ENCODE peak calls at places on chromosomes 13 and 19, in five cellular contexts. B is CMK; P is activated CD8-positive, alpha-beta memory T cell treated with anti-CD3 and anti-CD28 coated beads for 24 hours; V is CD4-positive, CD25-positive, alpha-beta regulatory T cell; Q is NCI-H2081. L is an unnamed sample.

GRCh38 chr19:14112809-14113385 is 4.7 kb downstream of the PRKACA start:
- DNase-seq in B (no peak), P (no peak), V (no peak), Q (no peak), L (no peak)

GRCh38 chr19:55703790-55704215 is 28.8 kb downstream of the EPN1 start:
- DNase-seq in B (no peak), P (peak; percentile 75), V (peak; percentile 13), Q (no peak), L (no peak)

GRCh38 chr19:5480427-5480836 is 25.2 kb downstream of the ZNRF4 start:
- DNase-seq in B (no peak), P (peak; percentile 69), V (peak; percentile 2), Q (peak; percentile 12), L (no peak)

GRCh38 chr19:58553799-58554493 is 959 bp downstream of the CHMP2A start:
- DNase-seq in B (no peak), P (no peak), V (no peak), Q (no peak), L (no peak)

GRCh38 chr19:45250216-45250831 is 747 bp upstream of the MARK4 start:
- DNase-seq in B (no peak), P (no peak), V (no peak), Q (no peak), L (no peak)

GRCh38 chr19:46355234-46355990 is 8.5 kb downstream of the PPP5C start:
- DNase-seq in B (no peak), P (no peak), V (no peak), Q (no peak), L (peak; percentile 82)

GRCh38 chr19:8490873-8491272 is 11.6 kb downstream of the PRAM1 start:
- DNase-seq in B (no peak), P (no peak), V (no peak), Q (no peak), L (no peak)

GRCh38 chr19:5128932-5129389 is 160.0 kb downstream of the KDM4B start:
- DNase-seq in B (no peak), P (no peak), V (no peak), Q (no peak), L (no peak)

GRCh38 chr13:97231118-97231831 is 9.1 kb downstream of the MBNL2 start:
- DNase-seq in B (no peak), P (no peak), V (no peak), Q (no peak), L (no peak)

GRCh38 chr13:55661505-55661904 is 1479.2 kb upstream of the PRR20A start:
- DNase-seq in B (no peak), P (no peak), V (no peak), Q (no peak), L (no peak)

GRCh38 chr13:95440441-95441088 is 112.0 kb upstream of the CLDN10 start:
- DNase-seq in B (no peak), P (no peak), V (no peak), Q (no peak), L (no peak)

GRCh38 chr13:44109986-44110640 is 230.4 kb downstream of the LACC1 start:
- DNase-seq in B (no peak), P (no peak), V (no peak), Q (no peak), L (no peak)

GRCh38 chr13:70893832-70894231 is 785.6 kb upstream of the KLHL1 start:
- DNase-seq in B (peak; percentile 15), P (no peak), V (no peak), Q (no peak), L (no peak)

GRCh38 chr13:19726611-19727010 is 56.1 kb downstream of the PSPC1 start:
- DNase-seq in B (no peak), P (no peak), V (no peak), Q (no peak), L (no peak)

GRCh38 chr13:76516013-76516412 is 370.2 kb downstream of the KCTD12 start:
- DNase-seq in B (no peak), P (no peak), V (no peak), Q (no peak), L (no peak)

GRCh38 chr13:65063753-65064152 is 2166.4 kb downstream of the PCDH9 start:
- DNase-seq in B (no peak), P (no peak), V (no peak), Q (no peak), L (no peak)

GRCh38 chr19:17826508-17827056 is 5.3 kb upstream of the INSL3 start:
- DNase-seq in B (no peak), P (no peak), V (no peak), Q (no peak), L (no peak)

GRCh38 chr19:56973713-56974553 is 133.4 kb upstream of the PEG3 start:
- DNase-seq in B (no peak), P (no peak), V (no peak), Q (no peak), L (no peak)

GRCh38 chr19:39935262-39935661 is 828 bp upstream of the FCGBP start:
- DNase-seq in B (no peak), P (peak; percentile 60), V (no peak), Q (no peak), L (no peak)

GRCh38 chr13:30465541-30466357 is at the start of gene HMGB1:
- DNase-seq in B (peak; percentile 76), P (peak; percentile 95), V (peak; percentile 97), Q (peak; percentile 98), L (peak; percentile 88)

GRCh38 chr19:2266183-2266993 is 10.2 kb upstream of the JSRP1 start:
- DNase-seq in B (no peak), P (no peak), V (no peak), Q (peak; percentile 31), L (no peak)

GRCh38 chr13:60425332-60425731 is 28.3 kb downstream of the TDRD3 start:
- DNase-seq in B (no peak), P (no peak), V (no peak), Q (no peak), L (no peak)

GRCh38 chr19:16139752-16140151 is 3.7 kb upstream of the HSH2D start:
- DNase-seq in B (peak; percentile 100), P (no peak), V (no peak), Q (no peak), L (no peak)

GRCh38 chr13:33194820-33195692 is 90.5 kb downstream of the STARD13 start:
- DNase-seq in B (no peak), P (no peak), V (no peak), Q (peak; percentile 83), L (no peak)

GRCh38 chr13:47455581-47455980 is 545.5 kb downstream of the SUCLA2 start:
- DNase-seq in B (no peak), P (no peak), V (no peak), Q (no peak), L (no peak)

GRCh38 chr19:52936151-52936957 is 13.1 kb upstream of the ZNF888 start:
- DNase-seq in B (peak; percentile 84), P (no peak), V (no peak), Q (no peak), L (no peak)

GRCh38 chr13:46894534-46894906 is 2.3 kb downstream of the HTR2A start:
- DNase-seq in B (no peak), P (no peak), V (no peak), Q (no peak), L (no peak)

GRCh38 chr13:68056816-68057710 is 826.9 kb upstream of the PCDH9 start:
- DNase-seq in B (no peak), P (no peak), V (no peak), Q (peak; percentile 27), L (no peak)

GRCh38 chr19:14300281-14300680 is 81.0 kb upstream of the ADGRE5 start:
- DNase-seq in B (no peak), P (no peak), V (no peak), Q (no peak), L (no peak)

GRCh38 chr13:103908274-103908673 is 842.1 kb upstream of the SLC10A2 start:
- DNase-seq in B (no peak), P (no peak), V (no peak), Q (no peak), L (no peak)

L was measured in HuH-7.5.